ENCODE peak calls at places on chromosome 17, in nine cellular contexts. One of them, this sample, is unnamed.

GRCh38 chr17:75367312-75367711 is 38.2 kb downstream of the GRB2 start:
- DNase-seq in OCI-LY7: no peak
- DNase-seq in GM23248: peak; percentile 32
- DNase-seq in MM.1S: no peak
- DNase-seq in GM23338: no peak
- DNase-seq in hepatocyte: peak; percentile 54
- DNase-seq in HCT116: no peak
- DNase-seq in SK-N-SH: no peak
- DNase-seq in PC-3: peak; percentile 67
- DNase-seq in this sample: no peak

GRCh38 chr17:50839591-50840310 is 4.4 kb downstream of the WFIKKN2 start:
- DNase-seq in OCI-LY7: no peak
- DNase-seq in GM23248: no peak
- DNase-seq in MM.1S: no peak
- DNase-seq in GM23338: no peak
- DNase-seq in hepatocyte: no peak
- DNase-seq in HCT116: no peak
- DNase-seq in SK-N-SH: no peak
- DNase-seq in PC-3: no peak
- DNase-seq in this sample: peak; percentile 4

GRCh38 chr17:65750678-65751077 is 189.2 kb upstream of the AXIN2 start:
- DNase-seq in OCI-LY7: peak; percentile 1
- DNase-seq in GM23248: peak; percentile 91
- DNase-seq in MM.1S: peak; percentile 92
- DNase-seq in GM23338: no peak
- DNase-seq in hepatocyte: peak; percentile 64
- DNase-seq in HCT116: peak; percentile 93
- DNase-seq in SK-N-SH: peak; percentile 75
- DNase-seq in PC-3: peak; percentile 99
- DNase-seq in this sample: peak; percentile 82

GRCh38 chr17:27565874-27566672 is 64.9 kb upstream of the LGALS9 start:
- DNase-seq in OCI-LY7: no peak
- DNase-seq in GM23248: no peak
- DNase-seq in MM.1S: no peak
- DNase-seq in GM23338: no peak
- DNase-seq in hepatocyte: no peak
- DNase-seq in HCT116: no peak
- DNase-seq in SK-N-SH: no peak
- DNase-seq in PC-3: no peak
- DNase-seq in this sample: no peak

GRCh38 chr17:67532326-67532871 is 155.3 kb downstream of the PITPNC1 start:
- DNase-seq in OCI-LY7: no peak
- DNase-seq in GM23248: no peak
- DNase-seq in MM.1S: no peak
- DNase-seq in GM23338: no peak
- DNase-seq in hepatocyte: no peak
- DNase-seq in HCT116: no peak
- DNase-seq in SK-N-SH: no peak
- DNase-seq in PC-3: no peak
- DNase-seq in this sample: no peak

GRCh38 chr17:14301279-14301760 is 439 bp downstream of the HS3ST3B1 start:
- DNase-seq in OCI-LY7: peak; percentile 47
- DNase-seq in GM23248: peak; percentile 71
- DNase-seq in MM.1S: no peak
- DNase-seq in GM23338: peak; percentile 53
- DNase-seq in hepatocyte: peak; percentile 50
- DNase-seq in HCT116: no peak
- DNase-seq in SK-N-SH: peak; percentile 58
- DNase-seq in PC-3: no peak
- DNase-seq in this sample: no peak

GRCh38 chr17:57746221-57746620 is 1.1 kb upstream of the CCDC182 start:
- DNase-seq in OCI-LY7: no peak
- DNase-seq in GM23248: no peak
- DNase-seq in MM.1S: no peak
- DNase-seq in GM23338: no peak
- DNase-seq in hepatocyte: no peak
- DNase-seq in HCT116: no peak
- DNase-seq in SK-N-SH: no peak
- DNase-seq in PC-3: no peak
- DNase-seq in this sample: no peak

GRCh38 chr17:11880714-11881113 is 116.6 kb downstream of the ZNF18 start:
- DNase-seq in OCI-LY7: peak; percentile 18
- DNase-seq in GM23248: peak; percentile 1
- DNase-seq in MM.1S: peak; percentile 22
- DNase-seq in GM23338: no peak
- DNase-seq in hepatocyte: peak; percentile 76
- DNase-seq in HCT116: peak; percentile 48
- DNase-seq in SK-N-SH: peak; percentile 22
- DNase-seq in PC-3: peak; percentile 56
- DNase-seq in this sample: no peak

GRCh38 chr17:35044181-35044580 is 19.3 kb downstream of the RFFL start:
- DNase-seq in OCI-LY7: no peak
- DNase-seq in GM23248: no peak
- DNase-seq in MM.1S: no peak
- DNase-seq in GM23338: no peak
- DNase-seq in hepatocyte: no peak
- DNase-seq in HCT116: no peak
- DNase-seq in SK-N-SH: no peak
- DNase-seq in PC-3: no peak
- DNase-seq in this sample: no peak

GRCh38 chr17:67025216-67025792 is 19.1 kb upstream of the CACNG1 start:
- DNase-seq in OCI-LY7: no peak
- DNase-seq in GM23248: no peak
- DNase-seq in MM.1S: no peak
- DNase-seq in GM23338: no peak
- DNase-seq in hepatocyte: no peak
- DNase-seq in HCT116: no peak
- DNase-seq in SK-N-SH: no peak
- DNase-seq in PC-3: no peak
- DNase-seq in this sample: no peak

GRCh38 chr17:42518046-42518754 is 17.8 kb upstream of the NAGLU start:
- DNase-seq in OCI-LY7: no peak
- DNase-seq in GM23248: peak; percentile 96
- DNase-seq in MM.1S: no peak
- DNase-seq in GM23338: no peak
- DNase-seq in hepatocyte: peak; percentile 84
- DNase-seq in HCT116: peak; percentile 79
- DNase-seq in SK-N-SH: no peak
- DNase-seq in PC-3: peak; percentile 89
- DNase-seq in this sample: peak; percentile 94

GRCh38 chr17:47324224-47325020 is 667 bp downstream of the EFCAB13 start:
- DNase-seq in OCI-LY7: peak; percentile 70
- DNase-seq in GM23248: peak; percentile 72
- DNase-seq in MM.1S: no peak
- DNase-seq in GM23338: peak; percentile 79
- DNase-seq in hepatocyte: peak; percentile 55
- DNase-seq in HCT116: no peak
- DNase-seq in SK-N-SH: no peak
- DNase-seq in PC-3: peak; percentile 49
- DNase-seq in this sample: no peak

GRCh38 chr17:12536472-12536871 is 129.2 kb upstream of the MYOCD start:
- DNase-seq in OCI-LY7: no peak
- DNase-seq in GM23248: peak; percentile 5
- DNase-seq in MM.1S: no peak
- DNase-seq in GM23338: no peak
- DNase-seq in hepatocyte: no peak
- DNase-seq in HCT116: no peak
- DNase-seq in SK-N-SH: no peak
- DNase-seq in PC-3: no peak
- DNase-seq in this sample: no peak

GRCh38 chr17:3679186-3680126 is 10.8 kb downstream of the EMC6 start:
- DNase-seq in OCI-LY7: no peak
- DNase-seq in GM23248: no peak
- DNase-seq in MM.1S: peak; percentile 3
- DNase-seq in GM23338: no peak
- DNase-seq in hepatocyte: no peak
- DNase-seq in HCT116: no peak
- DNase-seq in SK-N-SH: no peak
- DNase-seq in PC-3: no peak
- DNase-seq in this sample: no peak

GRCh38 chr17:3678821-3679175 is 10.2 kb downstream of the EMC6 start:
- DNase-seq in OCI-LY7: no peak
- DNase-seq in GM23248: no peak
- DNase-seq in MM.1S: no peak
- DNase-seq in GM23338: no peak
- DNase-seq in hepatocyte: no peak
- DNase-seq in HCT116: no peak
- DNase-seq in SK-N-SH: no peak
- DNase-seq in PC-3: no peak
- DNase-seq in this sample: no peak

GRCh38 chr17:3678095-3678820 is 9.6 kb downstream of the EMC6 start:
- DNase-seq in OCI-LY7: no peak
- DNase-seq in GM23248: peak; percentile 59
- DNase-seq in MM.1S: peak; percentile 5
- DNase-seq in GM23338: peak; percentile 75
- DNase-seq in hepatocyte: no peak
- DNase-seq in HCT116: no peak
- DNase-seq in SK-N-SH: no peak
- DNase-seq in PC-3: peak; percentile 26
- DNase-seq in this sample: no peak

GRCh38 chr17:3672571-3672970 is 4.0 kb downstream of the EMC6 start:
- DNase-seq in OCI-LY7: no peak
- DNase-seq in GM23248: no peak
- DNase-seq in MM.1S: peak; percentile 2
- DNase-seq in GM23338: no peak
- DNase-seq in hepatocyte: no peak
- DNase-seq in HCT116: no peak
- DNase-seq in SK-N-SH: no peak
- DNase-seq in PC-3: no peak
- DNase-seq in this sample: no peak

GRCh38 chr17:3675886-3676285 is 7.3 kb downstream of the EMC6 start:
- DNase-seq in OCI-LY7: no peak
- DNase-seq in GM23248: no peak
- DNase-seq in MM.1S: peak; percentile 5
- DNase-seq in GM23338: no peak
- DNase-seq in hepatocyte: no peak
- DNase-seq in HCT116: no peak
- DNase-seq in SK-N-SH: no peak
- DNase-seq in PC-3: no peak
- DNase-seq in this sample: no peak
- H3K9me2 ChIP-seq in OCI-LY7: no peaks in the 10 kb centered on the region
- H3K9me2 ChIP-seq in GM23248: no peaks in the 10 kb centered on the region
- H3K9me2 ChIP-seq in MM.1S: no peaks in the 10 kb centered on the region
- H3K9me2 ChIP-seq in GM23338: no peaks in the 10 kb centered on the region
- H3K9me2 ChIP-seq in hepatocyte: no peaks in the 10 kb centered on the region
- H3K9me2 ChIP-seq in HCT116: no peaks in the 10 kb centered on the region
- H3K9me2 ChIP-seq in SK-N-SH: no peaks in the 10 kb centered on the region
- H3K9me2 ChIP-seq in PC-3: no peaks in the 10 kb centered on the region
- H3K9me2 ChIP-seq in this sample: no peaks in the 10 kb centered on the region

DNA sequence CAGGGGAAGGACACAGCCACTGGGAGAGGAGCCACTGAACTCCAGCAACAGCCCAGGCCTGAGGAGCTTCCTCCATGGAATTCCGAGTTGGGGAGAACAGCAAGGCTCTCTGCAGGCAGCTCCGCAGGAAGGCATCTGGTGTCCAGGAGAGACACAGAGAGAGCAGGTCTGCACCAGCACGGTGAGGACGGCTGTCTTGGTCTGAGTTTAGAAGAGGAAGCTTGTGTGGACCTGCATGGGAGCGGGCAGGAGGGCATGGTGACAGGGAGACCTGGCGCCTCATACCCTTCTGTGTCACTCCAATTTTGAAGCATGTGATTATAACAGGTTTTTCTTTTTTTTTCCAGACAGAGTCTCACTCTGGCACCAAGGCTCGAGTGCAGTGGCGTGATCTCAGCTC is 6.4 kb downstream of the SLC38A10 start:
- DNase-seq in OCI-LY7: no peak
- DNase-seq in GM23248: no peak
- DNase-seq in MM.1S: no peak
- DNase-seq in GM23338: no peak
- DNase-seq in hepatocyte: no peak
- DNase-seq in HCT116: no peak
- DNase-seq in SK-N-SH: no peak
- DNase-seq in PC-3: no peak
- DNase-seq in this sample: no peak
- H3K4me1 ChIP-seq in OCI-LY7: peaks cover 9% of the 10 kb centered on the region
- H3K4me1 ChIP-seq in GM23248: peaks cover 7% of the 10 kb centered on the region
- H3K4me1 ChIP-seq in MM.1S: no peaks in the 10 kb centered on the region
- H3K4me1 ChIP-seq in GM23338: no peaks in the 10 kb centered on the region
- H3K4me1 ChIP-seq in hepatocyte: peaks cover under 1% of the 10 kb centered on the region
- H3K4me1 ChIP-seq in HCT116: peaks cover 6% of the 10 kb centered on the region
- H3K4me1 ChIP-seq in SK-N-SH: peaks cover 14% of the 10 kb centered on the region
- H3K4me1 ChIP-seq in PC-3: peaks cover 5% of the 10 kb centered on the region
- H3K4me1 ChIP-seq in this sample: peaks cover 2% of the 10 kb centered on the region

GRCh38 chr17:7341842-7342241 is 5.5 kb downstream of the ACAP1 start:
- DNase-seq in OCI-LY7: no peak
- DNase-seq in GM23248: no peak
- DNase-seq in MM.1S: no peak
- DNase-seq in GM23338: no peak
- DNase-seq in hepatocyte: no peak
- DNase-seq in HCT116: no peak
- DNase-seq in SK-N-SH: no peak
- DNase-seq in PC-3: no peak
- DNase-seq in this sample: no peak

GRCh38 chr17:7334938-7335538 is 1.3 kb upstream of the ACAP1 start:
- DNase-seq in OCI-LY7: no peak
- DNase-seq in GM23248: no peak
- DNase-seq in MM.1S: no peak
- DNase-seq in GM23338: no peak
- DNase-seq in hepatocyte: no peak
- DNase-seq in HCT116: no peak
- DNase-seq in SK-N-SH: no peak
- DNase-seq in PC-3: no peak
- DNase-seq in this sample: no peak

GRCh38 chr17:7340179-7340578 is 3.9 kb downstream of the ACAP1 start:
- DNase-seq in OCI-LY7: no peak
- DNase-seq in GM23248: peak; percentile 62
- DNase-seq in MM.1S: no peak
- DNase-seq in GM23338: no peak
- DNase-seq in hepatocyte: no peak
- DNase-seq in HCT116: no peak
- DNase-seq in SK-N-SH: no peak
- DNase-seq in PC-3: peak; percentile 19
- DNase-seq in this sample: no peak

GRCh38 chr17:7336240-7337175 is at the start of gene ACAP1:
- DNase-seq in OCI-LY7: peak; percentile 81
- DNase-seq in GM23248: no peak
- DNase-seq in MM.1S: peak; percentile 70
- DNase-seq in GM23338: peak; percentile 90
- DNase-seq in hepatocyte: no peak
- DNase-seq in HCT116: no peak
- DNase-seq in SK-N-SH: no peak
- DNase-seq in PC-3: no peak
- DNase-seq in this sample: no peak
- H3K9me2 ChIP-seq in OCI-LY7: no peaks in the 10 kb centered on the region
- H3K9me2 ChIP-seq in GM23248: no peaks in the 10 kb centered on the region
- H3K9me2 ChIP-seq in MM.1S: no peaks in the 10 kb centered on the region
- H3K9me2 ChIP-seq in GM23338: no peaks in the 10 kb centered on the region
- H3K9me2 ChIP-seq in hepatocyte: no peaks in the 10 kb centered on the region
- H3K9me2 ChIP-seq in HCT116: no peaks in the 10 kb centered on the region
- H3K9me2 ChIP-seq in SK-N-SH: no peaks in the 10 kb centered on the region
- H3K9me2 ChIP-seq in PC-3: no peaks in the 10 kb centered on the region
- H3K9me2 ChIP-seq in this sample: no peaks in the 10 kb centered on the region

DNA sequence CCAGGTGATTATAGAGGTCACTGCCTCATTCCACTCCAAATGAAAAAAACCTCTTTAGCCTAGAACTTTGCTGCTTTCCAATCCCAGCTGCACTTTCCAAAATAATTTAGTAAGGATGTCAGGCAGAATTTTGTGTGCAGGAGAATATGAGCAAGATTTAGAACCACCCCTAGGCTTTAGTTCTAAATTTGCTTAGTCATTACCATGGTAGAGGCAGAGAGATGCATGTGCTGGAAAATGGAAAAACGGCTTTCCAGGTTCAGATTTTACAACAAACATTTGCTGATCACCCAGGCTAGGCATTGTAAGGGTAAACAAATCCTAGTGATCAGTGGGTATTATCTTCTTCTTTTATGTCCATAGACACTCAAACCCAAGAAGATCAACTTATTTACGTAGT is 6.3 kb downstream of the KRT26 start:
- DNase-seq in OCI-LY7: no peak
- DNase-seq in GM23248: no peak
- DNase-seq in MM.1S: no peak
- DNase-seq in GM23338: no peak
- DNase-seq in hepatocyte: no peak
- DNase-seq in HCT116: no peak
- DNase-seq in SK-N-SH: no peak
- DNase-seq in PC-3: no peak
- DNase-seq in this sample: no peak
- H3K4me1 ChIP-seq in OCI-LY7: no peaks in the 10 kb centered on the region
- H3K4me1 ChIP-seq in GM23248: no peaks in the 10 kb centered on the region
- H3K4me1 ChIP-seq in MM.1S: no peaks in the 10 kb centered on the region
- H3K4me1 ChIP-seq in GM23338: no peaks in the 10 kb centered on the region
- H3K4me1 ChIP-seq in hepatocyte: no peaks in the 10 kb centered on the region
- H3K4me1 ChIP-seq in HCT116: no peaks in the 10 kb centered on the region
- H3K4me1 ChIP-seq in SK-N-SH: no peaks in the 10 kb centered on the region
- H3K4me1 ChIP-seq in PC-3: no peaks in the 10 kb centered on the region
- H3K4me1 ChIP-seq in this sample: no peaks in the 10 kb centered on the region

This sample was measured in PC-9.